ENCODE peak calls at places on chromosomes 16 and 17, in ten cellular contexts. U is prostate gland, A is BE2C, G is epithelial cell of proximal tubule, I is AG09309, X is HFFc6, M is esophagus squamous epithelium, N is adrenal gland, D is AG04450, Z is A549. R is an unnamed sample.

GRCh38 chr17:1060991-1061390 is 64.1 kb downstream of the TIMM22 start:
- DNase-seq in A (no peak), I (peak; percentile 89), D (peak; percentile 93), X (peak; percentile 98), M (no peak), U (no peak), N (peak; percentile 75), Z (peak; percentile 78), G (peak; percentile 76), R (no peak)

GRCh38 chr17:40497704-40498103 is 3.7 kb downstream of the TNS4 start:
- DNase-seq in A (no peak), I (no peak), U (no peak), N (no peak), G (no peak), D (no peak), M (no peak), X (peak; percentile 41), Z (peak; percentile 63), R (no peak)

GRCh38 chr16:83771306-83771942 is 36.4 kb upstream of the HSBP1 start:
- DNase-seq in N (peak; percentile 40), A (peak; percentile 11), M (no peak), G (peak; percentile 12), Z (no peak), I (no peak), U (no peak), X (no peak), D (no peak), R (no peak)

GRCh38 chr16:83652898-83653297 is 154.9 kb upstream of the HSBP1 start:
- DNase-seq in I (no peak), U (no peak), X (no peak), A (no peak), M (no peak), D (no peak), G (no peak), N (no peak), Z (no peak), R (no peak)

GRCh38 chr17:45338023-45338781 is 21.4 kb upstream of the MAP3K14 start:
- DNase-seq in X (no peak), N (no peak), M (no peak), I (no peak), Z (no peak), U (no peak), D (no peak), G (no peak), A (no peak), R (peak; percentile 23)

GRCh38 chr16:57045694-57046381 is 46.5 kb upstream of the CPNE2 start:
- DNase-seq in N (no peak), G (no peak), A (peak; percentile 80), X (peak; percentile 27), I (no peak), U (peak; percentile 50), Z (peak; percentile 48), D (peak; percentile 26), M (peak; percentile 24), R (peak; percentile 68)

GRCh38 chr17:51486885-51487520 is 226.7 kb downstream of the UTP18 start:
- DNase-seq in Z (no peak), G (no peak), U (no peak), N (no peak), A (peak; percentile 51), M (no peak), I (no peak), D (no peak), X (no peak), R (no peak)

GRCh38 chr17:81371910-81372760 is 23.1 kb upstream of the BAHCC1 start:
- DNase-seq in X (peak; percentile 62), U (no peak), M (no peak), N (peak; percentile 26), A (peak; percentile 56), Z (peak; percentile 77), I (no peak), G (no peak), D (no peak), R (peak; percentile 54)

GRCh38 chr17:70278846-70279465 is 109.6 kb downstream of the KCNJ2 start:
- DNase-seq in X (no peak), N (no peak), I (no peak), A (peak; percentile 8), Z (no peak), M (no peak), G (no peak), U (no peak), D (no peak), R (no peak)

GRCh38 chr17:51999654-52000053 is 158.9 kb downstream of the CA10 start:
- DNase-seq in Z (no peak), D (no peak), X (no peak), M (no peak), N (no peak), U (no peak), I (no peak), A (no peak), G (no peak), R (no peak)

GRCh38 chr17:75271233-75271954 is 363 bp upstream of the MIF4GD start:
- DNase-seq in M (no peak), G (no peak), A (peak; percentile 82), U (peak; percentile 71), Z (peak; percentile 80), I (no peak), N (peak; percentile 81), X (peak; percentile 36), D (no peak), R (peak; percentile 75)

GRCh38 chr17:19401321-19402010 is 9.6 kb upstream of the RNF112 start:
- DNase-seq in I (no peak), U (no peak), M (no peak), G (no peak), X (no peak), Z (no peak), N (no peak), A (no peak), D (no peak), R (no peak)

GRCh38 chr17:39536468-39536867 is 71.3 kb downstream of the NEUROD2 start:
- DNase-seq in X (no peak), G (no peak), U (no peak), Z (no peak), I (no peak), M (no peak), N (no peak), A (no peak), D (no peak), R (no peak)

GRCh38 chr17:50627782-50628601 is 6.7 kb upstream of the ABCC3 start:
- DNase-seq in I (no peak), G (no peak), U (no peak), A (peak; percentile 37), M (no peak), D (no peak), N (no peak), Z (peak; percentile 77), X (no peak), R (peak; percentile 25)

GRCh38 chr16:74562117-74562516 is 44.8 kb downstream of the GLG1 start:
- DNase-seq in M (no peak), Z (no peak), A (no peak), I (no peak), D (no peak), X (no peak), U (no peak), N (no peak), G (no peak), R (no peak)

GRCh38 chr16:80317132-80318098 is 223.4 kb upstream of the DYNLRB2 start:
- DNase-seq in A (no peak), N (no peak), Z (peak; percentile 17), U (no peak), I (no peak), X (no peak), G (no peak), D (no peak), M (no peak), R (no peak)
- TF ChIP-seq CTCF in A (no peak), N (no peak), Z (no peak), U (no peak), I (peak; percentile 36), X (peak; percentile 65), G (peak; percentile 38), D (peak; percentile 58), M (no peak), R (peak; percentile 19)

DNA sequence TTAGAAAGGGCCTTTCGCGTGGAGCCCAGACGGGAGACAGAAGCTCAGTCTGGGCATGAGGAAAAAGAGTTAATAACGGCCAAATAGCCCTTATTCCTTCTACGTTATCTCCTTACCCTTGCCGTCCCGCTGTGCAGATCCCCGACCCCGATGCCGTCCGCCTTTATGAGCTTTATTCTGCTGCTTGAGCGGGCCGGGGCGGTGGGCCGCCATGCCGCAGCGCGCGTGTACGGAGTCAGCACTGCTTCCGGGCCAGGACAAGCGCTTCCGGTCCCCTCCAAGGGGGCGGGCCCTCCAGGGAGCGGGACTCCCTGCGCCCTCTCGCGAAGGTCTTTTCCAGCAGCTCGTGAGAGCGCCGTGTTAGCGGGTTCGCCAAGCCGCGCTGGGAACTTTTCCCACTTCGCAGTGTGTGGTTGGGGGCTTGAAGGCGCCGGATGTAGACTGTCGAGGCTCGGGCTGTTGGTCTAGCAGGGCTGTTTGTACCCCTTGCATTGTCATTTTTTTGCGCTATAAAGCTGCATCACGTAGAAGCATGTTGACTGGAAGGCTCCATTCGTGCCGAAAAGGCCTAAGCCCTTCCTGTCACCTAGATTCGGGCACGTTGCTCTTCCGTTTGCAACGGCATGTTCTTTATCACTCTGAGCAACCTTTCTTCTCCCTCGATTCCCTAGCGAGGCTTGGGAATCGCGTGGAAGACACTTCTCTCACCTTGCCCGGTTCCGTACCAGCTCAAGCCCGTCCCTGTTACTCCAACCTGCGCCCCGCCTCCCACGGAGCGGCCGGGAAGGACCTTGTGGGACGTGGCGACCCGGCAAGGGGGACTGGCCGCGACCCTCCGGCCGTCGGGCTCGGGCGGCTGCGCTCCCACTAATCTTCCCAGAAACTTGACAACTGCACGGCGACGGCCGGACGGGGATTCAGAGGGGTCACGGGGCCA is at the start of gene TSR1:
- DNase-seq in A (peak; percentile 88), G (peak; percentile 13), D (peak; percentile 68), Z (peak; percentile 94), U (peak; percentile 89), M (peak; percentile 26), I (peak; percentile 41), X (peak; percentile 82), N (peak; percentile 92), R (peak; percentile 91)
- TF ChIP-seq CTCF in A (no peak), G (peak; percentile 32), D (peak; percentile 36), Z (peak; percentile 38), U (peak; percentile 38), M (no peak), I (peak; percentile 25), X (peak; percentile 47), N (no peak), R (no peak)

DNA sequence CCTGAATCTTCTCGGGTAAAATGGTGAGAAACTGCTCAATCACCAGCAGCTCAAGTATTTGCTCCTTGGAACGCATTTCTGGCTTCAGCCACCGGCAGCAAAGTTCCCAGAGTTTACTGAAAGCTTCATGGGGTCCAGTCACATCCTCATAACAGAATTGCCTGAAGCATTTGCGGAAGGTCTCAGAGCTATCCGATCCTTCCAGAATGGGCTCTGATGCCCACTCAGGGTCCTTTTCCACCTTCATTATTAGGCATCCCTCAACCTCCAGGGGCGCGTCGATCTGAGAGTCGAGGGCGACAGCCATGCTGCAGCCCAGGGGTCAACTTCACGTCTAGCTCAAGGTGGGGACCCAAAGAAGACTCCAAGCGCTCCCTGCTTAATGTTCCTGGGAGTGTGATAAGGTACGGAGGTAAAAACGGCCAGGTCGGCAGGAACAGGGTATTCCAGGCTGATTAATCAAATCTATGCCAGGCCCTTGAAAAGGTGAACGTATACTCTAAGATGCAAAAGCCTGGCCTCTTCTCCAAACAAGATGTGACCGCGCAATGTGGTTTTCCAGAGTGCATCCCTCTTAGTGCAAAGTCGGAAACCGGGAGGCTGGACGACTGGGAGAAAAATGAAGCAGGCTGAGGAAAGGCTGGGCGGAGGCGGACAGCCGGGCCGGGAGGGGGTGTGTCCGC is 683 bp downstream of the ZKSCAN2 start:
- DNase-seq in X (no peak), G (no peak), N (peak; percentile 18), Z (peak; percentile 22), M (no peak), A (peak; percentile 48), D (no peak), I (no peak), U (peak; percentile 8), R (peak; percentile 40)
- TF ChIP-seq CTCF in X (peak; percentile 38), G (no peak), N (no peak), Z (no peak), M (no peak), A (peak; percentile 25), D (peak; percentile 12), I (no peak), U (no peak), R (no peak)

GRCh38 chr16:85491798-85492616 is 121.1 kb upstream of the GSE1 start:
- DNase-seq in X (peak; percentile 26), M (no peak), A (no peak), G (no peak), I (no peak), U (peak; percentile 94), N (peak; percentile 86), D (no peak), Z (no peak), R (no peak)
- TF ChIP-seq CTCF in X (no peak), M (no peak), A (no peak), G (no peak), I (no peak), U (peak; percentile 18), N (no peak), D (no peak), Z (no peak), R (no peak)

R was measured in endothelial cell.